ENCODE peak calls at places on chromosomes 2 and 18, in six cellular contexts. One of them, this sample, is unnamed.

GRCh38 chr2:1993711-1994682 is 249.7 kb upstream of the PXDN start:
- DNase-seq in iris pigment epithelial cell: peak; percentile 68
- DNase-seq in SHP77 treated with DMSO at 0.1 percent for 48 hours: no peak
- DNase-seq in Daoy: peak; percentile 93
- DNase-seq in stimulated activated CD4-positive, alpha-beta T cell treated with anti-CD3 and anti-CD28 coated beads, Interleukin-2, amount 100 ng/mL, for 24 hours: no peak
- DNase-seq in H7: no peak
- DNase-seq in this sample: no peak

GRCh38 chr2:135775420-135775819 is 33.8 kb downstream of the UBXN4 start:
- DNase-seq in iris pigment epithelial cell: peak; percentile 47
- DNase-seq in SHP77 treated with DMSO at 0.1 percent for 48 hours: no peak
- DNase-seq in Daoy: no peak
- DNase-seq in stimulated activated CD4-positive, alpha-beta T cell treated with anti-CD3 and anti-CD28 coated beads, Interleukin-2, amount 100 ng/mL, for 24 hours: no peak
- DNase-seq in H7: no peak
- DNase-seq in this sample: no peak

GRCh38 chr18:26052497-26052896 is 37.9 kb downstream of the SS18 start:
- DNase-seq in iris pigment epithelial cell: no peak
- DNase-seq in SHP77 treated with DMSO at 0.1 percent for 48 hours: no peak
- DNase-seq in Daoy: no peak
- DNase-seq in stimulated activated CD4-positive, alpha-beta T cell treated with anti-CD3 and anti-CD28 coated beads, Interleukin-2, amount 100 ng/mL, for 24 hours: no peak
- DNase-seq in H7: no peak
- DNase-seq in this sample: no peak

GRCh38 chr2:104852161-104852689 is 1.7 kb upstream of the POU3F3 start:
- DNase-seq in iris pigment epithelial cell: no peak
- DNase-seq in SHP77 treated with DMSO at 0.1 percent for 48 hours: no peak
- DNase-seq in Daoy: peak; percentile 71
- DNase-seq in stimulated activated CD4-positive, alpha-beta T cell treated with anti-CD3 and anti-CD28 coated beads, Interleukin-2, amount 100 ng/mL, for 24 hours: no peak
- DNase-seq in H7: peak; percentile 77
- DNase-seq in this sample: no peak

GRCh38 chr2:165203689-165204559 is at the start of gene SCN3A:
- DNase-seq in iris pigment epithelial cell: peak; percentile 40
- DNase-seq in SHP77 treated with DMSO at 0.1 percent for 48 hours: peak; percentile 48
- DNase-seq in Daoy: peak; percentile 44
- DNase-seq in stimulated activated CD4-positive, alpha-beta T cell treated with anti-CD3 and anti-CD28 coated beads, Interleukin-2, amount 100 ng/mL, for 24 hours: peak; percentile 6
- DNase-seq in H7: peak; percentile 4
- DNase-seq in this sample: peak; percentile 33

GRCh38 chr2:176589956-176590509 is 320.8 kb downstream of the MTX2 start:
- DNase-seq in iris pigment epithelial cell: peak; percentile 23
- DNase-seq in SHP77 treated with DMSO at 0.1 percent for 48 hours: no peak
- DNase-seq in Daoy: no peak
- DNase-seq in stimulated activated CD4-positive, alpha-beta T cell treated with anti-CD3 and anti-CD28 coated beads, Interleukin-2, amount 100 ng/mL, for 24 hours: no peak
- DNase-seq in H7: no peak
- DNase-seq in this sample: no peak

GRCh38 chr2:120934221-120934639 is 198.6 kb downstream of the GLI2 start:
- DNase-seq in iris pigment epithelial cell: no peak
- DNase-seq in SHP77 treated with DMSO at 0.1 percent for 48 hours: no peak
- DNase-seq in Daoy: no peak
- DNase-seq in stimulated activated CD4-positive, alpha-beta T cell treated with anti-CD3 and anti-CD28 coated beads, Interleukin-2, amount 100 ng/mL, for 24 hours: no peak
- DNase-seq in H7: no peak
- DNase-seq in this sample: no peak

GRCh38 chr2:145764631-145765030 is 1244.7 kb upstream of the ZEB2 start:
- DNase-seq in iris pigment epithelial cell: no peak
- DNase-seq in SHP77 treated with DMSO at 0.1 percent for 48 hours: no peak
- DNase-seq in Daoy: peak; percentile 8
- DNase-seq in stimulated activated CD4-positive, alpha-beta T cell treated with anti-CD3 and anti-CD28 coated beads, Interleukin-2, amount 100 ng/mL, for 24 hours: no peak
- DNase-seq in H7: no peak
- DNase-seq in this sample: no peak

GRCh38 chr18:73563345-73563744 is 584.3 kb downstream of the FBXO15 start:
- DNase-seq in iris pigment epithelial cell: peak; percentile 39
- DNase-seq in SHP77 treated with DMSO at 0.1 percent for 48 hours: no peak
- DNase-seq in Daoy: peak; percentile 40
- DNase-seq in stimulated activated CD4-positive, alpha-beta T cell treated with anti-CD3 and anti-CD28 coated beads, Interleukin-2, amount 100 ng/mL, for 24 hours: no peak
- DNase-seq in H7: no peak
- DNase-seq in this sample: no peak

GRCh38 chr2:237563816-237564215 is 2.6 kb upstream of the PRLH start:
- DNase-seq in iris pigment epithelial cell: peak; percentile 39
- DNase-seq in SHP77 treated with DMSO at 0.1 percent for 48 hours: no peak
- DNase-seq in Daoy: no peak
- DNase-seq in stimulated activated CD4-positive, alpha-beta T cell treated with anti-CD3 and anti-CD28 coated beads, Interleukin-2, amount 100 ng/mL, for 24 hours: no peak
- DNase-seq in H7: peak; percentile 90
- DNase-seq in this sample: no peak

GRCh38 chr2:113791697-113792590 is 35.5 kb upstream of the SLC35F5 start:
- DNase-seq in iris pigment epithelial cell: peak; percentile 35
- DNase-seq in SHP77 treated with DMSO at 0.1 percent for 48 hours: no peak
- DNase-seq in Daoy: peak; percentile 7
- DNase-seq in stimulated activated CD4-positive, alpha-beta T cell treated with anti-CD3 and anti-CD28 coated beads, Interleukin-2, amount 100 ng/mL, for 24 hours: no peak
- DNase-seq in H7: no peak
- DNase-seq in this sample: peak; percentile 23